ENCODE peak calls at places on chromosomes 16 and 17, in seven cellular contexts. One of them, this sample, is unnamed. For H3K4me1, the result is how much of the 10 kb centered on the place peaks cover.

GRCh38 chr17:61400058-61400785 is 579 bp downstream of the TBX2 start:
- DNase-seq in right atrium auricular region: no peak
- DNase-seq in thyroid gland: no peak
- DNase-seq in body of pancreas: no peak
- DNase-seq in A549: peak
- DNase-seq in left lung: no peak
- DNase-seq in upper lobe of right lung: peak
- DNase-seq in this sample: no peak

GRCh38 chr16:68520649-68521086 is 18.4 kb upstream of the ZFP90 start:
- DNase-seq in A549: peak
- DNase-seq in left lung: peak
- DNase-seq in upper lobe of right lung: peak
- DNase-seq in body of pancreas: peak
- DNase-seq in right atrium auricular region: peak
- DNase-seq in thyroid gland: peak
- DNase-seq in this sample: peak

GRCh38 chr16:57706717-57707116 is 12.1 kb downstream of the DRC7 start:
- DNase-seq in thyroid gland: no peak
- DNase-seq in left lung: no peak
- DNase-seq in upper lobe of right lung: no peak
- DNase-seq in right atrium auricular region: no peak
- DNase-seq in body of pancreas: no peak
- DNase-seq in A549: no peak
- DNase-seq in this sample: no peak

GRCh38 chr17:82544431-82545070 is 25.0 kb downstream of the FOXK2 start:
- DNase-seq in left lung: no peak
- DNase-seq in thyroid gland: no peak
- DNase-seq in A549: no peak
- DNase-seq in upper lobe of right lung: no peak
- DNase-seq in right atrium auricular region: no peak
- DNase-seq in body of pancreas: no peak
- DNase-seq in this sample: no peak

GRCh38 chr16:17544785-17545184 is 74.0 kb upstream of the XYLT1 start:
- DNase-seq in body of pancreas: peak
- DNase-seq in left lung: no peak
- DNase-seq in A549: no peak
- DNase-seq in upper lobe of right lung: no peak
- DNase-seq in right atrium auricular region: no peak
- DNase-seq in thyroid gland: no peak
- DNase-seq in this sample: no peak

GRCh38 chr17:46191332-46192210 is 1.7 kb downstream of the KANSL1 start:
- DNase-seq in body of pancreas: peak
- DNase-seq in thyroid gland: peak
- DNase-seq in right atrium auricular region: no peak
- DNase-seq in upper lobe of right lung: no peak
- DNase-seq in left lung: no peak
- DNase-seq in A549: peak
- DNase-seq in this sample: no peak

GRCh38 chr17:40535924-40536717 is 29.2 kb downstream of the CCR7 start:
- DNase-seq in upper lobe of right lung: peak
- DNase-seq in right atrium auricular region: no peak
- DNase-seq in thyroid gland: peak
- DNase-seq in left lung: peak
- DNase-seq in body of pancreas: no peak
- DNase-seq in A549: no peak
- DNase-seq in this sample: no peak

GRCh38 chr16:84082835-84083569 is 33.7 kb downstream of the MBTPS1 start:
- DNase-seq in A549: no peak
- DNase-seq in upper lobe of right lung: no peak
- DNase-seq in thyroid gland: no peak
- DNase-seq in body of pancreas: no peak
- DNase-seq in left lung: no peak
- DNase-seq in right atrium auricular region: no peak
- DNase-seq in this sample: no peak

GRCh38 chr16:28042856-28043255 is 20.7 kb downstream of the GSG1L start:
- DNase-seq in left lung: no peak
- DNase-seq in body of pancreas: no peak
- DNase-seq in A549: no peak
- DNase-seq in upper lobe of right lung: no peak
- DNase-seq in right atrium auricular region: no peak
- DNase-seq in thyroid gland: no peak
- DNase-seq in this sample: no peak

GRCh38 chr16:68206224-68206623 is 29.7 kb downstream of the ESRP2 start:
- DNase-seq in A549: no peak
- DNase-seq in left lung: no peak
- DNase-seq in upper lobe of right lung: no peak
- DNase-seq in right atrium auricular region: no peak
- DNase-seq in body of pancreas: no peak
- DNase-seq in thyroid gland: no peak
- DNase-seq in this sample: no peak

GRCh38 chr16:88956546-88957455 is 20.2 kb downstream of the CBFA2T3 start:
- DNase-seq in thyroid gland: no peak
- DNase-seq in right atrium auricular region: no peak
- DNase-seq in left lung: no peak
- DNase-seq in A549: no peak
- DNase-seq in body of pancreas: no peak
- DNase-seq in upper lobe of right lung: no peak
- DNase-seq in this sample: no peak

GRCh38 chr16:259814-260253 is 15.9 kb downstream of the RGS11 start:
- DNase-seq in right atrium auricular region: no peak
- DNase-seq in A549: no peak
- DNase-seq in thyroid gland: no peak
- DNase-seq in left lung: no peak
- DNase-seq in body of pancreas: no peak
- DNase-seq in upper lobe of right lung: no peak
- DNase-seq in this sample: no peak

GRCh38 chr16:86457621-86458456 is 52.5 kb upstream of the FOXF1 start:
- DNase-seq in A549: no peak
- DNase-seq in right atrium auricular region: no peak
- DNase-seq in left lung: no peak
- DNase-seq in thyroid gland: no peak
- DNase-seq in body of pancreas: no peak
- DNase-seq in upper lobe of right lung: no peak
- DNase-seq in this sample: no peak

GRCh38 chr17:42853004-42853403 is 2.0 kb downstream of the AOC3 start:
- DNase-seq in upper lobe of right lung: peak
- DNase-seq in left lung: no peak
- DNase-seq in thyroid gland: no peak
- DNase-seq in A549: no peak
- DNase-seq in body of pancreas: no peak
- DNase-seq in right atrium auricular region: peak
- DNase-seq in this sample: no peak

GRCh38 chr17:28228109-28228840 is 90.7 kb upstream of the TMEM97 start:
- DNase-seq in A549: peak
- DNase-seq in thyroid gland: no peak
- DNase-seq in right atrium auricular region: no peak
- DNase-seq in left lung: peak
- DNase-seq in body of pancreas: no peak
- DNase-seq in upper lobe of right lung: no peak
- DNase-seq in this sample: no peak

GRCh38 chr16:13811834-13812233 is 108.1 kb upstream of the ERCC4 start:
- DNase-seq in left lung: no peak
- DNase-seq in upper lobe of right lung: no peak
- DNase-seq in thyroid gland: no peak
- DNase-seq in body of pancreas: no peak
- DNase-seq in A549: no peak
- DNase-seq in right atrium auricular region: no peak
- DNase-seq in this sample: no peak

GRCh38 chr16:24372824-24373223 is 116.7 kb downstream of the CACNG3 start:
- DNase-seq in upper lobe of right lung: no peak
- DNase-seq in left lung: no peak
- DNase-seq in A549: no peak
- DNase-seq in thyroid gland: no peak
- DNase-seq in right atrium auricular region: no peak
- DNase-seq in body of pancreas: no peak
- DNase-seq in this sample: no peak

GRCh38 chr17:2929881-2930533 is 133.4 kb downstream of the OR1D5 start:
- DNase-seq in left lung: no peak
- DNase-seq in upper lobe of right lung: no peak
- DNase-seq in body of pancreas: peak
- DNase-seq in thyroid gland: no peak
- DNase-seq in right atrium auricular region: no peak
- DNase-seq in A549: peak
- DNase-seq in this sample: peak
- TF ChIP-seq CTCF in left lung: peak
- TF ChIP-seq CTCF in upper lobe of right lung: peak
- TF ChIP-seq CTCF in body of pancreas: peak
- TF ChIP-seq CTCF in thyroid gland: no peak
- TF ChIP-seq CTCF in right atrium auricular region: peak
- TF ChIP-seq CTCF in A549: peak
- TF ChIP-seq CTCF in this sample: peak

DNA sequence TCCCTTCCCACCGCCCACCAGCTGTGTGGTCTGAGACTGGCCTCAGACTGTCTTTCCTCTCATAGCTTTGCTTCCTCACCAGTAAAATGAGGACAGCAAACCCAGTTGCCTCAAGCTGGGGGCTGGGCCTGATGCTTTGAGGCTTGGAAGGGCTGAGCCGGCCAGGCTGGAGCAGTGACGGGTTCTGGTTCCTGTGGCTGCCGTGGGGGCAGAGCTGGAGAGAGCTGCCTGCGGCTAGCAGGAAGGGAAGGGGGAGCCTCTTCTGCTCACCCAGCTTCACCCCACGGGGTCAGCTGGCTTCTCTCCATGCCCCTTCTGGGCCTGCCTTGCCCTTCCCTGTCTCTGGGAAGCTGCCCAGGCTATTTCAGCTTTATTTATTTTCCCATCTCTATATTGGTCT is 23.8 kb downstream of the LASP1 start:
- DNase-seq in A549: no peak
- DNase-seq in left lung: no peak
- DNase-seq in upper lobe of right lung: peak
- DNase-seq in body of pancreas: no peak
- DNase-seq in right atrium auricular region: no peak
- DNase-seq in thyroid gland: peak
- DNase-seq in this sample: no peak
- H3K4me1 ChIP-seq in A549: under half
- H3K4me1 ChIP-seq in left lung: under half
- H3K4me1 ChIP-seq in upper lobe of right lung: half or more
- H3K4me1 ChIP-seq in body of pancreas: under half
- H3K4me1 ChIP-seq in right atrium auricular region: under half
- H3K4me1 ChIP-seq in thyroid gland: under half
- H3K4me1 ChIP-seq in this sample: half or more

DNA sequence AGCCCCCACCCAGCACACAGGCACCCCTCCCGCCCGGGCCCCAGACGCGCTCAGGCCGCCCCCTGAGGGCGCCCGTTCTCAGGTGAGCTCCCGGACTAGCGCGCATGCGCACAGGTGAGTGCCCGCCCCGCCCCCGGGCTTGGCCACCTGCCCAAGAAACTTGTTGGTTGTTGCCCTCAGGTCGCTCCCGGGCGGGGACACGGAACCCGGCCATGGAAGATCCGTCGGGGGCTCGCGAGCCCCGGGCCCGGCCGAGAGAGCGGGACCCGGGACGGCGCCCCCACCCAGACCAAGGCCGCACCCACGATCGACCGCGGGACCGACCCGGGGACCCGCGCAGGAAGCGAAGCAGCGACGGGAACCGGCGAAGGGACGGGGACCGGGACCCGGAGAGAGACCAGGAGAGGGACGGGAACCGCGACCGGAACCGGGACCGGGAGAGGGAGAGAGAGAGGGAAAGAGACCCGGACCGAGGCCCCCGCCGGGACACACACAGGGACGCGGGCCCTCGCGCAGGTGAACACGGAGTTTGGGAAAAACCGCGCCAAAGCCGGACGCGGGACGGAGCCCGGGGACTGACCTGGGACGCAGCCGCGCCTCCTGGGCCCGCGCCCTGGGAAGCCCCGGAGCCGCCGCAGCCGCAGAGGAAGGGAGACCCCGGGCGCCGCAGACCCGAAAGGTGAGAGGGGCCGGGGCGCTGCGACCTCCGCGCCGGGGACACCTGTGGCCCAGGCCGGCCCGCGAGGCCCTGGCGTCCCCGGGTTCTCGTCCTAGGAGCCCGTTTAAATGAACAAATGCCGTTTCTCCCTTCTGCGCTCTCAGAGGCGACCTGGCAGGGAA is at the start of gene MARVELD3:
- DNase-seq in left lung: peak
- DNase-seq in body of pancreas: peak
- DNase-seq in A549: peak
- DNase-seq in thyroid gland: peak
- DNase-seq in upper lobe of right lung: peak
- DNase-seq in right atrium auricular region: no peak
- DNase-seq in this sample: peak
- H3K27ac ChIP-seq in left lung: peak
- H3K27ac ChIP-seq in body of pancreas: peak
- H3K27ac ChIP-seq in A549: peak
- H3K27ac ChIP-seq in thyroid gland: peak
- H3K27ac ChIP-seq in upper lobe of right lung: no peak
- H3K27ac ChIP-seq in right atrium auricular region: no peak
- H3K27ac ChIP-seq in this sample: no peak

DNA sequence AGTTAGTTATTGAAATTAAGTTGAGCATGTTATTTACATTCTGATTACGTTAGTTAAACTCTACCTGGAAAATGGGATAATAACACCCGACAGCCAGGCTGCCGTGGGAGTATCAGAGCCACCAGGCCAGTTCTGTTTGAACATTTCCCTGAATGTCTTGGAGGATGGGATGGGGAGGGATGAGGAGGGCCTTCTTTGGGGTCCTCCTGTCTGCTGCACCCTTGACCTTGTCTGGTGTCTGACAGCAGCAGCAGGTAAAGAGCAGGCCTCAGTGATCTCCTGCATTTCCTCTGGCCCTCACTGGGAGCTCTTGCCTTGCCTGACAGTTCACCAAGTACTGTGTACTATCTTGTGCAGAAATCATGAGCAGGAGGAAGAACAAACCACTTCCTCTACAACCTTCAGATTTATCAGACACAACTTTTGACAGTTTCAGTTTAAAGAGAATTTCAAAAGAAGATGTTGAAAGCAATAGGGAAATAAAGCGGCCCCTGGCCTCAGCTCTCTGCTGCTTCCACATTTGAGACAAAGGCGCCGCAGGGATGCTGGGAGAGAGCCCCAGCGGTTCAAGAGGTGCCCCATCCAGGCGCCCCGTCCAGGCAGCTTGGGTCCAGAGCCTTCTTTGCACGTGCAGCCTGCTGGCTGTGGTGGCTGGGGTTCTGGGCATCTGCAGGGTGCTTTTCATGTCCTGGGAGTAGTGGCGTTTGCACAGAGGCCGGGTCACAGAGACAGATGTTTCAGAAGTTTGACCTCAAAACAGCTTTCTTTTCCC is 25.3 kb downstream of the CMIP start:
- DNase-seq in upper lobe of right lung: no peak
- DNase-seq in A549: no peak
- DNase-seq in body of pancreas: no peak
- DNase-seq in thyroid gland: no peak
- DNase-seq in right atrium auricular region: no peak
- DNase-seq in left lung: no peak
- DNase-seq in this sample: peak
- TF ChIP-seq CTCF in upper lobe of right lung: no peak
- TF ChIP-seq CTCF in A549: no peak
- TF ChIP-seq CTCF in body of pancreas: no peak
- TF ChIP-seq CTCF in thyroid gland: no peak
- TF ChIP-seq CTCF in right atrium auricular region: no peak
- TF ChIP-seq CTCF in left lung: no peak
- TF ChIP-seq CTCF in this sample: no peak